ENCODE peak calls at places on chromosomes 13 and 19, in six cellular contexts. One of them, this sample, is unnamed.
A peak's percentile ranks its signal among the peaks of the same experiment; 100 is the strongest.

GRCh38 chr13:41700790-41701310 is 243.5 kb downstream of the RGCC start:
- DNase-seq in activated CD8-positive, alpha-beta T cell treated with anti-CD3 and anti-CD28 coated beads for 36 hours: no peak
- DNase-seq in hepatocyte: peak; percentile 35
- DNase-seq in BE2C: peak; percentile 28
- DNase-seq in fibroblast of lung: peak; percentile 72
- DNase-seq in esophagus squamous epithelium: no peak
- DNase-seq in this sample: no peak

GRCh38 chr19:54435551-54436016 is 13.4 kb upstream of the LENG8 start:
- DNase-seq in activated CD8-positive, alpha-beta T cell treated with anti-CD3 and anti-CD28 coated beads for 36 hours: no peak
- DNase-seq in hepatocyte: no peak
- DNase-seq in BE2C: no peak
- DNase-seq in fibroblast of lung: no peak
- DNase-seq in esophagus squamous epithelium: no peak
- DNase-seq in this sample: no peak

GRCh38 chr13:50236898-50237318 is 221.7 kb downstream of the KCNRG start:
- DNase-seq in activated CD8-positive, alpha-beta T cell treated with anti-CD3 and anti-CD28 coated beads for 36 hours: peak; percentile 72
- DNase-seq in hepatocyte: no peak
- DNase-seq in BE2C: no peak
- DNase-seq in fibroblast of lung: peak; percentile 80
- DNase-seq in esophagus squamous epithelium: no peak
- DNase-seq in this sample: peak; percentile 70

GRCh38 chr13:47723898-47724297 is 277.2 kb downstream of the SUCLA2 start:
- DNase-seq in activated CD8-positive, alpha-beta T cell treated with anti-CD3 and anti-CD28 coated beads for 36 hours: no peak
- DNase-seq in hepatocyte: no peak
- DNase-seq in BE2C: no peak
- DNase-seq in fibroblast of lung: no peak
- DNase-seq in esophagus squamous epithelium: no peak
- DNase-seq in this sample: no peak

GRCh38 chr19:41586064-41586463 is 10.1 kb downstream of the CEACAM21 start:
- DNase-seq in activated CD8-positive, alpha-beta T cell treated with anti-CD3 and anti-CD28 coated beads for 36 hours: no peak
- DNase-seq in hepatocyte: no peak
- DNase-seq in BE2C: no peak
- DNase-seq in fibroblast of lung: no peak
- DNase-seq in esophagus squamous epithelium: no peak
- DNase-seq in this sample: no peak

GRCh38 chr13:39684531-39685137 is 29.2 kb downstream of the COG6 start:
- DNase-seq in activated CD8-positive, alpha-beta T cell treated with anti-CD3 and anti-CD28 coated beads for 36 hours: no peak
- DNase-seq in hepatocyte: peak; percentile 69
- DNase-seq in BE2C: no peak
- DNase-seq in fibroblast of lung: peak; percentile 56
- DNase-seq in esophagus squamous epithelium: no peak
- DNase-seq in this sample: peak; percentile 12

GRCh38 chr13:83546476-83546875 is 335.8 kb downstream of the SLITRK1 start:
- DNase-seq in activated CD8-positive, alpha-beta T cell treated with anti-CD3 and anti-CD28 coated beads for 36 hours: no peak
- DNase-seq in hepatocyte: no peak
- DNase-seq in BE2C: no peak
- DNase-seq in fibroblast of lung: peak; percentile 3
- DNase-seq in esophagus squamous epithelium: no peak
- DNase-seq in this sample: no peak

GRCh38 chr13:75566658-75567057 is 17.1 kb downstream of the UCHL3 start:
- DNase-seq in activated CD8-positive, alpha-beta T cell treated with anti-CD3 and anti-CD28 coated beads for 36 hours: no peak
- DNase-seq in hepatocyte: peak; percentile 24
- DNase-seq in BE2C: no peak
- DNase-seq in fibroblast of lung: peak; percentile 36
- DNase-seq in esophagus squamous epithelium: no peak
- DNase-seq in this sample: no peak

GRCh38 chr19:50204811-50205675 is 1.6 kb downstream of the MYH14 start:
- DNase-seq in activated CD8-positive, alpha-beta T cell treated with anti-CD3 and anti-CD28 coated beads for 36 hours: peak; percentile 30
- DNase-seq in hepatocyte: peak; percentile 96
- DNase-seq in BE2C: no peak
- DNase-seq in fibroblast of lung: no peak
- DNase-seq in esophagus squamous epithelium: no peak
- DNase-seq in this sample: peak; percentile 58

GRCh38 chr19:31285744-31286143 is 63.5 kb downstream of the TSHZ3 start:
- DNase-seq in activated CD8-positive, alpha-beta T cell treated with anti-CD3 and anti-CD28 coated beads for 36 hours: no peak
- DNase-seq in hepatocyte: no peak
- DNase-seq in BE2C: no peak
- DNase-seq in fibroblast of lung: peak; percentile 50
- DNase-seq in esophagus squamous epithelium: no peak
- DNase-seq in this sample: no peak

GRCh38 chr13:28001837-28002473 is 13.5 kb upstream of the URAD start:
- DNase-seq in activated CD8-positive, alpha-beta T cell treated with anti-CD3 and anti-CD28 coated beads for 36 hours: no peak
- DNase-seq in hepatocyte: no peak
- DNase-seq in BE2C: peak; percentile 36
- DNase-seq in fibroblast of lung: no peak
- DNase-seq in esophagus squamous epithelium: no peak
- DNase-seq in this sample: no peak

GRCh38 chr13:64274481-64275217 is 2859.0 kb upstream of the PCDH20 start:
- DNase-seq in activated CD8-positive, alpha-beta T cell treated with anti-CD3 and anti-CD28 coated beads for 36 hours: no peak
- DNase-seq in hepatocyte: peak; percentile 43
- DNase-seq in BE2C: peak; percentile 12
- DNase-seq in fibroblast of lung: peak; percentile 78
- DNase-seq in esophagus squamous epithelium: no peak
- DNase-seq in this sample: no peak

GRCh38 chr13:49996951-49997895 is at the start of gene TRIM13:
- DNase-seq in activated CD8-positive, alpha-beta T cell treated with anti-CD3 and anti-CD28 coated beads for 36 hours: peak; percentile 91
- DNase-seq in hepatocyte: peak; percentile 94
- DNase-seq in BE2C: peak; percentile 90
- DNase-seq in fibroblast of lung: peak; percentile 88
- DNase-seq in esophagus squamous epithelium: peak; percentile 78
- DNase-seq in this sample: peak; percentile 87

GRCh38 chr19:19562665-19563347 is 24.7 kb downstream of the CILP2 start:
- DNase-seq in activated CD8-positive, alpha-beta T cell treated with anti-CD3 and anti-CD28 coated beads for 36 hours: peak; percentile 46
- DNase-seq in hepatocyte: no peak
- DNase-seq in BE2C: no peak
- DNase-seq in fibroblast of lung: no peak
- DNase-seq in esophagus squamous epithelium: no peak
- DNase-seq in this sample: no peak

GRCh38 chr13:41547253-41548000 is 90.1 kb downstream of the RGCC start:
- DNase-seq in activated CD8-positive, alpha-beta T cell treated with anti-CD3 and anti-CD28 coated beads for 36 hours: no peak
- DNase-seq in hepatocyte: no peak
- DNase-seq in BE2C: no peak
- DNase-seq in fibroblast of lung: peak; percentile 18
- DNase-seq in esophagus squamous epithelium: no peak
- DNase-seq in this sample: no peak

GRCh38 chr13:68523838-68524424 is 1293.8 kb upstream of the PCDH9 start:
- DNase-seq in activated CD8-positive, alpha-beta T cell treated with anti-CD3 and anti-CD28 coated beads for 36 hours: no peak
- DNase-seq in hepatocyte: no peak
- DNase-seq in BE2C: no peak
- DNase-seq in fibroblast of lung: no peak
- DNase-seq in esophagus squamous epithelium: no peak
- DNase-seq in this sample: no peak

GRCh38 chr13:31588331-31588730 is 151.0 kb upstream of the RXFP2 start:
- DNase-seq in activated CD8-positive, alpha-beta T cell treated with anti-CD3 and anti-CD28 coated beads for 36 hours: no peak
- DNase-seq in hepatocyte: peak; percentile 78
- DNase-seq in BE2C: no peak
- DNase-seq in fibroblast of lung: no peak
- DNase-seq in esophagus squamous epithelium: no peak
- DNase-seq in this sample: no peak

GRCh38 chr13:24802074-24802473 is 38.1 kb downstream of the RNF17 start:
- DNase-seq in activated CD8-positive, alpha-beta T cell treated with anti-CD3 and anti-CD28 coated beads for 36 hours: no peak
- DNase-seq in hepatocyte: no peak
- DNase-seq in BE2C: no peak
- DNase-seq in fibroblast of lung: peak; percentile 4
- DNase-seq in esophagus squamous epithelium: no peak
- DNase-seq in this sample: no peak

GRCh38 chr13:109642358-109642757 is 144.0 kb downstream of the IRS2 start:
- DNase-seq in activated CD8-positive, alpha-beta T cell treated with anti-CD3 and anti-CD28 coated beads for 36 hours: no peak
- DNase-seq in hepatocyte: no peak
- DNase-seq in BE2C: no peak
- DNase-seq in fibroblast of lung: no peak
- DNase-seq in esophagus squamous epithelium: no peak
- DNase-seq in this sample: no peak

GRCh38 chr19:48999481-49000325 is 6.0 kb downstream of the RUVBL2 start:
- DNase-seq in activated CD8-positive, alpha-beta T cell treated with anti-CD3 and anti-CD28 coated beads for 36 hours: peak; percentile 77
- DNase-seq in hepatocyte: peak; percentile 79
- DNase-seq in BE2C: peak; percentile 75
- DNase-seq in fibroblast of lung: peak; percentile 62
- DNase-seq in esophagus squamous epithelium: no peak
- DNase-seq in this sample: peak; percentile 67

GRCh38 chr13:40197936-40198335 is 468.5 kb downstream of the FOXO1 start:
- DNase-seq in activated CD8-positive, alpha-beta T cell treated with anti-CD3 and anti-CD28 coated beads for 36 hours: no peak
- DNase-seq in hepatocyte: no peak
- DNase-seq in BE2C: no peak
- DNase-seq in fibroblast of lung: no peak
- DNase-seq in esophagus squamous epithelium: no peak
- DNase-seq in this sample: no peak

GRCh38 chr13:98184796-98185195 is 7.7 kb upstream of the RNF113B start:
- DNase-seq in activated CD8-positive, alpha-beta T cell treated with anti-CD3 and anti-CD28 coated beads for 36 hours: no peak
- DNase-seq in hepatocyte: no peak
- DNase-seq in BE2C: no peak
- DNase-seq in fibroblast of lung: peak; percentile 76
- DNase-seq in esophagus squamous epithelium: no peak
- DNase-seq in this sample: no peak

GRCh38 chr19:10620786-10621185 is 4.6 kb upstream of the SLC44A2 start:
- DNase-seq in activated CD8-positive, alpha-beta T cell treated with anti-CD3 and anti-CD28 coated beads for 36 hours: no peak
- DNase-seq in hepatocyte: no peak
- DNase-seq in BE2C: no peak
- DNase-seq in fibroblast of lung: no peak
- DNase-seq in esophagus squamous epithelium: no peak
- DNase-seq in this sample: no peak

GRCh38 chr13:29499766-29500165 is 95.7 kb downstream of the SLC7A1 start:
- DNase-seq in activated CD8-positive, alpha-beta T cell treated with anti-CD3 and anti-CD28 coated beads for 36 hours: no peak
- DNase-seq in hepatocyte: no peak
- DNase-seq in BE2C: peak; percentile 65
- DNase-seq in fibroblast of lung: no peak
- DNase-seq in esophagus squamous epithelium: no peak
- DNase-seq in this sample: no peak

GRCh38 chr19:48638831-48639381 is 1.7 kb upstream of the DBP start:
- DNase-seq in activated CD8-positive, alpha-beta T cell treated with anti-CD3 and anti-CD28 coated beads for 36 hours: no peak
- DNase-seq in hepatocyte: peak; percentile 25
- DNase-seq in BE2C: peak; percentile 29
- DNase-seq in fibroblast of lung: no peak
- DNase-seq in esophagus squamous epithelium: no peak
- DNase-seq in this sample: no peak

GRCh38 chr13:111177803-111178389 is 62.8 kb downstream of the ARHGEF7 start:
- DNase-seq in activated CD8-positive, alpha-beta T cell treated with anti-CD3 and anti-CD28 coated beads for 36 hours: no peak
- DNase-seq in hepatocyte: no peak
- DNase-seq in BE2C: no peak
- DNase-seq in fibroblast of lung: peak; percentile 79
- DNase-seq in esophagus squamous epithelium: no peak
- DNase-seq in this sample: no peak

GRCh38 chr19:17172624-17173345 is 42.4 kb upstream of the USE1 start:
- DNase-seq in activated CD8-positive, alpha-beta T cell treated with anti-CD3 and anti-CD28 coated beads for 36 hours: no peak
- DNase-seq in hepatocyte: no peak
- DNase-seq in BE2C: no peak
- DNase-seq in fibroblast of lung: no peak
- DNase-seq in esophagus squamous epithelium: no peak
- DNase-seq in this sample: no peak
- TF ChIP-seq CTCF in activated CD8-positive, alpha-beta T cell treated with anti-CD3 and anti-CD28 coated beads for 36 hours: no peak
- TF ChIP-seq CTCF in hepatocyte: no peak
- TF ChIP-seq CTCF in BE2C: no peak
- TF ChIP-seq CTCF in fibroblast of lung: no peak
- TF ChIP-seq CTCF in esophagus squamous epithelium: no peak
- TF ChIP-seq CTCF in this sample: no peak

DNA sequence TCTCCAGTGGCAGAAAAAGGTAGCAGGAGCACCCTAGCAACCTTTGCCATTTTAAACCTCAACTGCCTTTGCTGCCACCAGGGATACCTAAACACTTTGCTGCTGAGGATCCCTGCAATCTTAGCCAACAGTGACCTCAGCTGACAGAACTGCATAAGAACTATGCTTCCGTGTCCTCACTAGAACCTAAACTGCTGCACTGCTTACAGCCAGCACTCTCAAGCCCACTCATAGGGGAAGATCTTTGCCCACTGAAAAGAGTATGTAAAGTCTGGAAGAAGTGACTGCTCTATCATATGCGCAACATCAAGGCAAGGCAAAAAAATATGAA is 270.0 kb upstream of the PCDH20 start:
- DNase-seq in activated CD8-positive, alpha-beta T cell treated with anti-CD3 and anti-CD28 coated beads for 36 hours: no peak
- DNase-seq in hepatocyte: peak; percentile 65
- DNase-seq in BE2C: peak; percentile 52
- DNase-seq in fibroblast of lung: no peak
- DNase-seq in esophagus squamous epithelium: no peak
- DNase-seq in this sample: no peak
- TF ChIP-seq CTCF in activated CD8-positive, alpha-beta T cell treated with anti-CD3 and anti-CD28 coated beads for 36 hours: no peak
- TF ChIP-seq CTCF in hepatocyte: peak; percentile 61
- TF ChIP-seq CTCF in BE2C: peak; percentile 82
- TF ChIP-seq CTCF in fibroblast of lung: no peak
- TF ChIP-seq CTCF in esophagus squamous epithelium: no peak
- TF ChIP-seq CTCF in this sample: no peak

DNA sequence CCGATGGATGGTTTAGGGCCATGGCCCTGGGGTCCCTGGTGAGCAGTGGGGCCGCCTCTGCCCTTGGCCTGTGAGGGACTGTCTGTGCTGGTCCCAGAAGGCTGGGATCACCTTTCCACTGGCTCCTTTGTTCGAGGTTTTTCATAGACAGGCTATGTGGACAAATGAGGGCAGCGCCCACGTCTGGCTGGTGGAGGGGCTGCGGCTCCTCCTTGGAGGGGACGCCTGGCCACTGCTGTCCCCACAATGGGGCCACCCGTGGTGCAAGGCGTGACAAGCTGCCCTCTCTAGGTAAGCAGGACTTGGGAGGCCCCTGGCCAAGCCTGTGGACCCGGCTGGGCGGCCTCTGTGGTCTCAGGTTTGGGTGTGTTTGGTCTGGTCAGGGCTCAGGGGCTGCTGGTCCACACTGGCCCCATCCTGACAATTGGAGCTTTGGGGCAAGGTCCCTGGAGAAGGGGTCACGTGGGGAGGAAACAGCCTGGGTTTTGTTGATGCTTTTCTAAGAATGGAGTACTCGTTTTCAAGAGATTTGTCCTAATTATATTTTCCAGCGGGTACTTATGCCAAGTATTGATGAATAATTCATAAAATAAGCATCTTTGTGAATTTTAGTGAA is 33.3 kb downstream of the MCF2L start:
- DNase-seq in activated CD8-positive, alpha-beta T cell treated with anti-CD3 and anti-CD28 coated beads for 36 hours: no peak
- DNase-seq in hepatocyte: peak; percentile 60
- DNase-seq in BE2C: peak; percentile 76
- DNase-seq in fibroblast of lung: no peak
- DNase-seq in esophagus squamous epithelium: no peak
- DNase-seq in this sample: no peak
- TF ChIP-seq CTCF in activated CD8-positive, alpha-beta T cell treated with anti-CD3 and anti-CD28 coated beads for 36 hours: no peak
- TF ChIP-seq CTCF in hepatocyte: peak; percentile 45
- TF ChIP-seq CTCF in BE2C: peak; percentile 79
- TF ChIP-seq CTCF in fibroblast of lung: no peak
- TF ChIP-seq CTCF in esophagus squamous epithelium: no peak
- TF ChIP-seq CTCF in this sample: no peak

DNA sequence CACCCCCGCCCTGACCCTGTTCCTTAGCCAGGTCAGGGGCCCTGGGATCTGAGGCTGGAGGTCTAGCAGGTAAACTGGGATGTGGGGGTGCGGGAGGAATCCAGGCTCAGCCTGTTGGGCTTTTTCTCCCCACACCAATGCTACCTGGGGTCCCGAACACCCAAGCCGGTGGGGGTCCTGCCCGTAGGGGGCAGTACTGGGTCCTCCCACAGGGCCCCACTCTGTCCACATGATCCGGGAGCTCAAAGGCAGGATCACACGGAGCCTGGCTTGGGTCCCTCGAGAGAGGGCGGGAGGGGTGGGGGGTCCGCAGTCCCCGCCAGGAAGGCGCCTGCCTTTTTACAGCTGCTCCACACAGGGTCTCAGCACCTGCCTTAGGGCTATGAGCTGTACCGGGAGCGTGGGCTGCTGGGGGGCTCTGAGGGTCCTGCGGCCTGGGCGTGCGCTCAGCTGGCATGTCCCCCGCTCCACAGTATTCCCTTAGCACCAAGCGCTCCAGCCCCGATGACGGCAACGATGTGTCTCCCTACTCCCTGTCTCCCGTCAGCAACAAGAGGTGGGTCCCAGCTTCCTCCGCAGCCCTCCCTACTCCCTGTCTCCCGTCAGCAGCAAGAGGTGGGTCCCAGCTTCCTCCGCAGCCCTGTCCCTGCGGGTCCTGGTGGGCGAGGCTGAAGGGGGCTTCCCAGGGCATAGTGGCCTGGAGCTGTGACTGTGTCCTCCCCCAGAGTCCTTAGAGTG is 12.3 kb upstream of the TEKTIP1 start:
- DNase-seq in activated CD8-positive, alpha-beta T cell treated with anti-CD3 and anti-CD28 coated beads for 36 hours: no peak
- DNase-seq in hepatocyte: no peak
- DNase-seq in BE2C: no peak
- DNase-seq in fibroblast of lung: no peak
- DNase-seq in esophagus squamous epithelium: no peak
- DNase-seq in this sample: no peak
- TF ChIP-seq CTCF in activated CD8-positive, alpha-beta T cell treated with anti-CD3 and anti-CD28 coated beads for 36 hours: peak; percentile 17
- TF ChIP-seq CTCF in hepatocyte: peak; percentile 13
- TF ChIP-seq CTCF in BE2C: peak; percentile 30
- TF ChIP-seq CTCF in fibroblast of lung: no peak
- TF ChIP-seq CTCF in esophagus squamous epithelium: no peak
- TF ChIP-seq CTCF in this sample: peak; percentile 22